ENCODE peak calls at places on chromosome 9, in seven cellular contexts. One of them, this sample, is unnamed.

GRCh38 chr9:21415492-21416267 is 6.8 kb downstream of the IFNA8 start:
- DNase-seq in nephron progenitor cell: no peak
- DNase-seq in astrocyte of the spinal cord: peak
- DNase-seq in neural progenitor cell: no peak
- DNase-seq in GM13977: no peak
- DNase-seq in cardiac fibroblast: no peak
- DNase-seq in CD4-positive, alpha-beta T cell: no peak
- DNase-seq in this sample: no peak

GRCh38 chr9:136700959-136701664 is 11.3 kb upstream of the DIPK1B start:
- DNase-seq in nephron progenitor cell: no peak
- DNase-seq in astrocyte of the spinal cord: no peak
- DNase-seq in neural progenitor cell: no peak
- DNase-seq in GM13977: peak
- DNase-seq in cardiac fibroblast: no peak
- DNase-seq in CD4-positive, alpha-beta T cell: peak
- DNase-seq in this sample: no peak

GRCh38 chr9:10612649-10613398 is at the start of gene PTPRD:
- DNase-seq in nephron progenitor cell: peak
- DNase-seq in astrocyte of the spinal cord: peak
- DNase-seq in neural progenitor cell: peak
- DNase-seq in GM13977: peak
- DNase-seq in cardiac fibroblast: peak
- DNase-seq in CD4-positive, alpha-beta T cell: no peak
- DNase-seq in this sample: peak

GRCh38 chr9:92727716-92728700 is 36.6 kb downstream of the BICD2 start:
- DNase-seq in nephron progenitor cell: no peak
- DNase-seq in astrocyte of the spinal cord: no peak
- DNase-seq in neural progenitor cell: no peak
- DNase-seq in GM13977: no peak
- DNase-seq in cardiac fibroblast: no peak
- DNase-seq in CD4-positive, alpha-beta T cell: no peak
- DNase-seq in this sample: no peak

GRCh38 chr9:90002299-90003045 is 397.7 kb downstream of the GADD45G start:
- DNase-seq in nephron progenitor cell: no peak
- DNase-seq in astrocyte of the spinal cord: no peak
- DNase-seq in neural progenitor cell: no peak
- DNase-seq in GM13977: no peak
- DNase-seq in cardiac fibroblast: no peak
- DNase-seq in CD4-positive, alpha-beta T cell: no peak
- DNase-seq in this sample: no peak

GRCh38 chr9:114691046-114691955 is 9.3 kb upstream of the TEX48 start:
- DNase-seq in nephron progenitor cell: no peak
- DNase-seq in astrocyte of the spinal cord: peak
- DNase-seq in neural progenitor cell: no peak
- DNase-seq in GM13977: peak
- DNase-seq in cardiac fibroblast: peak
- DNase-seq in CD4-positive, alpha-beta T cell: peak
- DNase-seq in this sample: peak

GRCh38 chr9:4879098-4879497 is 86.4 kb downstream of the RCL1 start:
- DNase-seq in nephron progenitor cell: no peak
- DNase-seq in astrocyte of the spinal cord: no peak
- DNase-seq in neural progenitor cell: no peak
- DNase-seq in GM13977: no peak
- DNase-seq in cardiac fibroblast: no peak
- DNase-seq in CD4-positive, alpha-beta T cell: no peak
- DNase-seq in this sample: no peak

GRCh38 chr9:29514336-29514735 is 1941.1 kb upstream of the C9orf72 start:
- DNase-seq in nephron progenitor cell: peak
- DNase-seq in astrocyte of the spinal cord: no peak
- DNase-seq in neural progenitor cell: peak
- DNase-seq in GM13977: no peak
- DNase-seq in cardiac fibroblast: no peak
- DNase-seq in CD4-positive, alpha-beta T cell: no peak
- DNase-seq in this sample: peak

GRCh38 chr9:126756876-126757415 is 47.9 kb upstream of the ZBTB43 start:
- DNase-seq in nephron progenitor cell: no peak
- DNase-seq in astrocyte of the spinal cord: no peak
- DNase-seq in neural progenitor cell: no peak
- DNase-seq in GM13977: no peak
- DNase-seq in cardiac fibroblast: no peak
- DNase-seq in CD4-positive, alpha-beta T cell: no peak
- DNase-seq in this sample: no peak

GRCh38 chr9:120909904-120910303 is 16.7 kb downstream of the TRAF1 start:
- DNase-seq in nephron progenitor cell: no peak
- DNase-seq in astrocyte of the spinal cord: no peak
- DNase-seq in neural progenitor cell: no peak
- DNase-seq in GM13977: no peak
- DNase-seq in cardiac fibroblast: no peak
- DNase-seq in CD4-positive, alpha-beta T cell: peak
- DNase-seq in this sample: no peak

GRCh38 chr9:115399026-115399425 is 281.1 kb upstream of the TNC start:
- DNase-seq in nephron progenitor cell: no peak
- DNase-seq in astrocyte of the spinal cord: no peak
- DNase-seq in neural progenitor cell: no peak
- DNase-seq in GM13977: no peak
- DNase-seq in cardiac fibroblast: no peak
- DNase-seq in CD4-positive, alpha-beta T cell: no peak
- DNase-seq in this sample: no peak

GRCh38 chr9:114271556-114272510 is 51.1 kb upstream of the ORM1 start:
- DNase-seq in nephron progenitor cell: peak
- DNase-seq in astrocyte of the spinal cord: peak
- DNase-seq in neural progenitor cell: peak
- DNase-seq in GM13977: no peak
- DNase-seq in cardiac fibroblast: peak
- DNase-seq in CD4-positive, alpha-beta T cell: no peak
- DNase-seq in this sample: peak

GRCh38 chr9:18393340-18394130 is 80.4 kb upstream of the ADAMTSL1 start:
- DNase-seq in nephron progenitor cell: no peak
- DNase-seq in astrocyte of the spinal cord: peak
- DNase-seq in neural progenitor cell: no peak
- DNase-seq in GM13977: no peak
- DNase-seq in cardiac fibroblast: peak
- DNase-seq in CD4-positive, alpha-beta T cell: no peak
- DNase-seq in this sample: peak

GRCh38 chr9:88076286-88077070 is 61.8 kb downstream of the SPATA31C2 start:
- DNase-seq in nephron progenitor cell: peak
- DNase-seq in astrocyte of the spinal cord: peak
- DNase-seq in neural progenitor cell: peak
- DNase-seq in GM13977: peak
- DNase-seq in cardiac fibroblast: peak
- DNase-seq in CD4-positive, alpha-beta T cell: no peak
- DNase-seq in this sample: peak

GRCh38 chr9:77475641-77476473 is 172.3 kb downstream of the GNA14 start:
- DNase-seq in nephron progenitor cell: no peak
- DNase-seq in astrocyte of the spinal cord: peak
- DNase-seq in neural progenitor cell: no peak
- DNase-seq in GM13977: peak
- DNase-seq in cardiac fibroblast: peak
- DNase-seq in CD4-positive, alpha-beta T cell: peak
- DNase-seq in this sample: peak

GRCh38 chr9:23343226-23343625 is 482.8 kb downstream of the ELAVL2 start:
- DNase-seq in nephron progenitor cell: no peak
- DNase-seq in astrocyte of the spinal cord: no peak
- DNase-seq in neural progenitor cell: no peak
- DNase-seq in GM13977: no peak
- DNase-seq in cardiac fibroblast: no peak
- DNase-seq in CD4-positive, alpha-beta T cell: no peak
- DNase-seq in this sample: peak

DNA sequence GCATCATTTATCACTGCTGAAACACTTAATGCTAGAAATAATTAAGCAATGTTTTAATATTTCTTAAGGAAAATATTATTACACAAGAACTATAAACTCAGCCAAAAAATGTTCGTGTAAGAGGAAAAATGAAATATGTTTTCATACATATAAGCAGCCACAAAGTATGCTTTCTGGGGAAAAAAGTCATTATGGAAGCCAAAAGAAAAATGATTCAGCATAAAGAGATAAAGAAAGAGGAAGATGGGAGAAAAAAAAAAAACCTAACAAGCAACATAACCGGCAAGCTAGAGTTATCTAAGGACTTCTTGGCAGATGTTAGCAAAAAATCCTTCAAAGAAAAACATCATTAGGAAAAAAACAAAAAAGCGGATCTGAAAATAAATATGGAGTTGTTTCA is 179.1 kb downstream of the MUSK start:
- DNase-seq in nephron progenitor cell: no peak
- DNase-seq in astrocyte of the spinal cord: no peak
- DNase-seq in neural progenitor cell: no peak
- DNase-seq in GM13977: no peak
- DNase-seq in cardiac fibroblast: peak
- DNase-seq in CD4-positive, alpha-beta T cell: no peak
- DNase-seq in this sample: peak
- TF ChIP-seq CTCF in nephron progenitor cell: no peak
- TF ChIP-seq CTCF in astrocyte of the spinal cord: no peak
- TF ChIP-seq CTCF in neural progenitor cell: no peak
- TF ChIP-seq CTCF in GM13977: no peak
- TF ChIP-seq CTCF in cardiac fibroblast: no peak
- TF ChIP-seq CTCF in CD4-positive, alpha-beta T cell: no peak
- TF ChIP-seq CTCF in this sample: no peak

GRCh38 chr9:37667706-37668672 is 17.2 kb downstream of the FRMPD1 start:
- DNase-seq in nephron progenitor cell: peak
- DNase-seq in astrocyte of the spinal cord: no peak
- DNase-seq in neural progenitor cell: peak
- DNase-seq in GM13977: no peak
- DNase-seq in cardiac fibroblast: peak
- DNase-seq in CD4-positive, alpha-beta T cell: no peak
- DNase-seq in this sample: no peak
- TF ChIP-seq CTCF in nephron progenitor cell: peak
- TF ChIP-seq CTCF in astrocyte of the spinal cord: no peak
- TF ChIP-seq CTCF in neural progenitor cell: peak
- TF ChIP-seq CTCF in GM13977: no peak
- TF ChIP-seq CTCF in cardiac fibroblast: no peak
- TF ChIP-seq CTCF in CD4-positive, alpha-beta T cell: no peak
- TF ChIP-seq CTCF in this sample: no peak

GRCh38 chr9:98808411-98808815 is 943 bp downstream of the GALNT12 start:
- DNase-seq in nephron progenitor cell: no peak
- DNase-seq in astrocyte of the spinal cord: no peak
- DNase-seq in neural progenitor cell: no peak
- DNase-seq in GM13977: no peak
- DNase-seq in cardiac fibroblast: no peak
- DNase-seq in CD4-positive, alpha-beta T cell: no peak
- DNase-seq in this sample: no peak

GRCh38 chr9:98806394-98807069 is 938 bp upstream of the GALNT12 start:
- DNase-seq in nephron progenitor cell: no peak
- DNase-seq in astrocyte of the spinal cord: no peak
- DNase-seq in neural progenitor cell: no peak
- DNase-seq in GM13977: no peak
- DNase-seq in cardiac fibroblast: no peak
- DNase-seq in CD4-positive, alpha-beta T cell: no peak
- DNase-seq in this sample: peak

GRCh38 chr9:98805506-98806272 is 1.8 kb upstream of the GALNT12 start:
- DNase-seq in nephron progenitor cell: no peak
- DNase-seq in astrocyte of the spinal cord: no peak
- DNase-seq in neural progenitor cell: no peak
- DNase-seq in GM13977: no peak
- DNase-seq in cardiac fibroblast: peak
- DNase-seq in CD4-positive, alpha-beta T cell: no peak
- DNase-seq in this sample: peak

GRCh38 chr9:98807811-98808195 is 333 bp downstream of the GALNT12 start:
- DNase-seq in nephron progenitor cell: no peak
- DNase-seq in astrocyte of the spinal cord: no peak
- DNase-seq in neural progenitor cell: peak
- DNase-seq in GM13977: no peak
- DNase-seq in cardiac fibroblast: no peak
- DNase-seq in CD4-positive, alpha-beta T cell: no peak
- DNase-seq in this sample: no peak

GRCh38 chr9:98807070-98807810 is at the start of gene GALNT12:
- DNase-seq in nephron progenitor cell: peak
- DNase-seq in astrocyte of the spinal cord: no peak
- DNase-seq in neural progenitor cell: peak
- DNase-seq in GM13977: peak
- DNase-seq in cardiac fibroblast: no peak
- DNase-seq in CD4-positive, alpha-beta T cell: peak
- DNase-seq in this sample: no peak
- TF ChIP-seq CTCF in nephron progenitor cell: no peak
- TF ChIP-seq CTCF in astrocyte of the spinal cord: no peak
- TF ChIP-seq CTCF in neural progenitor cell: no peak
- TF ChIP-seq CTCF in GM13977: no peak
- TF ChIP-seq CTCF in cardiac fibroblast: no peak
- TF ChIP-seq CTCF in CD4-positive, alpha-beta T cell: no peak
- TF ChIP-seq CTCF in this sample: no peak

GRCh38 chr9:38380230-38380871 is 12.2 kb upstream of the ALDH1B1 start:
- DNase-seq in nephron progenitor cell: no peak
- DNase-seq in astrocyte of the spinal cord: no peak
- DNase-seq in neural progenitor cell: no peak
- DNase-seq in GM13977: no peak
- DNase-seq in cardiac fibroblast: no peak
- DNase-seq in CD4-positive, alpha-beta T cell: no peak
- DNase-seq in this sample: no peak
- TF ChIP-seq CTCF in nephron progenitor cell: no peak
- TF ChIP-seq CTCF in astrocyte of the spinal cord: no peak
- TF ChIP-seq CTCF in neural progenitor cell: no peak
- TF ChIP-seq CTCF in GM13977: no peak
- TF ChIP-seq CTCF in cardiac fibroblast: no peak
- TF ChIP-seq CTCF in CD4-positive, alpha-beta T cell: no peak
- TF ChIP-seq CTCF in this sample: no peak

DNA sequence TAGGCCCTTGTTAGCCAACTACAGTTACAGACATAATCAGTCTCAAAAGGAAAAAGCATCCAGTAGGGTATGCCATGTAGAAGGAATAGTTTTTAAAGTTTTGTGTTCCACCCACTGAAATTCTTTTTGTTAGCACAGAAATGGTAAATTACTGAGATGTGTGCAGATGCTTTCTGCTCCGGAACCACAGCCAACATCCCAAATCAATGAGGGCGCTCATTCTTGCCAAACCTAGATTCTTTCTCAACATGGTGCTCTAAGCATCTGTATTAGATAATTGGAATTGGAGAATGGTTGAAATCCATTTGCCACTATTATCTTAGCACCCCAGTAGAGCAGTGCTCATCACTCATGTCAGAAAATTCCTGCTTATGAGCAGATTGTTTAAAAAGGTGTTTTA is 127.8 kb downstream of the SEC61B start:
- DNase-seq in nephron progenitor cell: no peak
- DNase-seq in astrocyte of the spinal cord: no peak
- DNase-seq in neural progenitor cell: no peak
- DNase-seq in GM13977: no peak
- DNase-seq in cardiac fibroblast: no peak
- DNase-seq in CD4-positive, alpha-beta T cell: no peak
- DNase-seq in this sample: no peak
- TF ChIP-seq CTCF in nephron progenitor cell: no peak
- TF ChIP-seq CTCF in astrocyte of the spinal cord: no peak
- TF ChIP-seq CTCF in neural progenitor cell: no peak
- TF ChIP-seq CTCF in GM13977: no peak
- TF ChIP-seq CTCF in cardiac fibroblast: no peak
- TF ChIP-seq CTCF in CD4-positive, alpha-beta T cell: no peak
- TF ChIP-seq CTCF in this sample: no peak